ENCODE peak calls at places on chromosomes 2 and 18, in seven cellular contexts. I, L, U, M, W, J and Q are unnamed samples.

GRCh38 chr2:194203898-194204297 is 1453.1 kb upstream of the SLC39A10 start:
- DNase-seq in M (no peak), U (peak), I (no peak), L (no peak), J (no peak), W (peak), Q (peak)

GRCh38 chr2:107730898-107731297 is 95.8 kb upstream of the RGPD4 start:
- DNase-seq in M (no peak), J (no peak), L (peak), I (no peak), W (peak), U (peak), Q (no peak)

GRCh38 chr2:1236596-1236995 is 176.7 kb upstream of the TPO start:
- DNase-seq in I (no peak), L (no peak), W (peak), M (no peak), U (peak), J (no peak), Q (no peak)

GRCh38 chr2:65227035-65227470 is 578 bp upstream of the ACTR2 start:
- DNase-seq in L (no peak), W (peak), M (no peak), I (no peak), J (no peak), U (peak), Q (peak)

GRCh38 chr18:13890962-13891361 is 24.4 kb downstream of the MC2R start:
- DNase-seq in J (no peak), M (no peak), W (no peak), I (no peak), U (no peak), L (no peak), Q (no peak)

GRCh38 chr18:79883461-79884295 is 67.8 kb downstream of the SLC66A2 start:
- DNase-seq in M (no peak), L (no peak), U (no peak), J (no peak), I (no peak), W (no peak), Q (no peak)

GRCh38 chr18:48072428-48073204 is 142.2 kb upstream of the SMAD2 start:
- DNase-seq in M (no peak), J (no peak), L (peak), I (peak), U (no peak), W (no peak), Q (no peak)

GRCh38 chr2:159124441-159124911 is 156.0 kb downstream of the TANC1 start:
- DNase-seq in J (peak), U (peak), M (no peak), I (no peak), W (peak), L (peak), Q (peak)

GRCh38 chr2:10267036-10267435 is 35.7 kb upstream of the HPCAL1 start:
- DNase-seq in I (no peak), J (peak), W (no peak), L (no peak), U (no peak), M (no peak), Q (no peak)

GRCh38 chr18:70423988-70424387 is 135.1 kb downstream of the SOCS6 start:
- DNase-seq in J (no peak), W (no peak), L (peak), U (no peak), I (no peak), M (no peak), Q (no peak)

GRCh38 chr2:216603010-216603883 is 30.0 kb upstream of the IGFBP2 start:
- DNase-seq in J (no peak), W (no peak), L (no peak), U (no peak), I (no peak), M (no peak), Q (no peak)

GRCh38 chr2:73503992-73504570 is 118.4 kb downstream of the ALMS1 start:
- DNase-seq in J (no peak), M (no peak), I (no peak), U (no peak), L (no peak), W (peak), Q (no peak)

GRCh38 chr18:22175326-22175725 is 5.9 kb downstream of the GATA6 start:
- DNase-seq in J (no peak), M (no peak), W (peak), I (no peak), L (no peak), U (no peak), Q (no peak)

GRCh38 chr2:42969231-42970150 is 177.1 kb upstream of the HAAO start:
- DNase-seq in I (no peak), J (no peak), L (peak), U (peak), W (peak), M (no peak), Q (peak)

GRCh38 chr18:23943903-23944624 is 70.5 kb upstream of the TTC39C start:
- DNase-seq in M (no peak), I (no peak), L (peak), W (peak), J (no peak), U (peak), Q (peak)

GRCh38 chr2:70977605-70978205 is 725 bp upstream of the ANKRD53 start:
- DNase-seq in M (no peak), I (no peak), U (peak), J (no peak), W (peak), L (peak), Q (peak)

GRCh38 chr2:72442270-72442669 is 294.6 kb upstream of the CYP26B1 start:
- DNase-seq in I (no peak), U (no peak), J (no peak), M (no peak), W (no peak), L (no peak), Q (no peak)

GRCh38 chr2:241815477-241816430 is 6.8 kb downstream of the NEU4 start:
- DNase-seq in W (no peak), M (peak), L (no peak), I (no peak), U (no peak), J (no peak), Q (no peak)

GRCh38 chr2:150051004-150051403 is 436.5 kb downstream of the RND3 start:
- DNase-seq in L (no peak), J (no peak), W (no peak), U (no peak), M (no peak), I (no peak), Q (peak)

GRCh38 chr18:25662247-25662646 is 310.3 kb upstream of the ZNF521 start:
- DNase-seq in W (no peak), M (no peak), J (no peak), U (no peak), I (no peak), L (no peak), Q (peak)

GRCh38 chr2:127641846-127642510 is 4.0 kb upstream of the GPR17 start:
- DNase-seq in J (no peak), U (no peak), W (no peak), M (no peak), L (no peak), I (no peak), Q (no peak)

GRCh38 chr2:46915811-46916630 is 415 bp upstream of the MCFD2 start:
- DNase-seq in L (peak), U (peak), J (peak), W (peak), M (peak), I (peak), Q (peak)

GRCh38 chr2:28347596-28347995 is 45.1 kb upstream of the FOSL2 start:
- DNase-seq in J (no peak), M (no peak), I (no peak), U (no peak), W (no peak), L (no peak), Q (no peak)